ENCODE peak calls at places on chromosomes 4 and X, in four cellular contexts. F is GM12878, I is HFF-Myc, M is mucosa of descending colon. A is an unnamed sample.

GRCh38 chr4:3684546-3684945 is 81.6 kb upstream of the ADRA2C start:
- DNase-seq in I (no peak), F (no peak), M (peak; percentile 18), A (no peak)

GRCh38 chrX:41333994-41334865 is at the start of gene DDX3X:
- DNase-seq in M (peak; percentile 95), F (peak; percentile 44), I (peak; percentile 50), A (peak; percentile 85)

GRCh38 chr4:173039617-173040176 is 128.9 kb upstream of the GALNT7 start:
- DNase-seq in F (no peak), I (no peak), M (no peak), A (no peak)

GRCh38 chr4:85867281-85867680 is 392.3 kb downstream of the ARHGAP24 start:
- DNase-seq in I (no peak), M (no peak), F (no peak), A (no peak)

GRCh38 chr4:1945492-1945891 is 63.3 kb downstream of the NELFA start:
- DNase-seq in I (no peak), F (no peak), M (no peak), A (no peak)

GRCh38 chr4:114193625-114194399 is 214.4 kb upstream of the ARSJ start:
- DNase-seq in I (no peak), F (no peak), M (no peak), A (no peak)

GRCh38 chrX:646796-647195 is 16.2 kb downstream of the SHOX start:
- DNase-seq in F (no peak), I (no peak), M (no peak), A (no peak)

GRCh38 chr4:8308856-8309771 is 39.6 kb downstream of the HTRA3 start:
- DNase-seq in M (no peak), F (no peak), I (no peak), A (no peak)

GRCh38 chrX:153723351-153724251 is 586 bp downstream of the BCAP31 start:
- DNase-seq in F (no peak), M (peak; percentile 72), I (no peak), A (peak; percentile 73)

GRCh38 chrX:51825432-51825831 is 68.0 kb upstream of the MAGED1 start:
- DNase-seq in I (no peak), F (no peak), M (no peak), A (no peak)

GRCh38 chr4:129899849-129900248 is 803.9 kb downstream of the C4orf33 start:
- DNase-seq in F (no peak), M (no peak), I (no peak), A (no peak)

GRCh38 chrX:112043997-112044396 is 38.6 kb downstream of the TRPC5 start:
- DNase-seq in I (no peak), F (no peak), M (no peak), A (no peak)

GRCh38 chrX:118049713-118050112 is 66.9 kb downstream of the KLHL13 start:
- DNase-seq in F (no peak), M (no peak), I (no peak), A (no peak)

DNA sequence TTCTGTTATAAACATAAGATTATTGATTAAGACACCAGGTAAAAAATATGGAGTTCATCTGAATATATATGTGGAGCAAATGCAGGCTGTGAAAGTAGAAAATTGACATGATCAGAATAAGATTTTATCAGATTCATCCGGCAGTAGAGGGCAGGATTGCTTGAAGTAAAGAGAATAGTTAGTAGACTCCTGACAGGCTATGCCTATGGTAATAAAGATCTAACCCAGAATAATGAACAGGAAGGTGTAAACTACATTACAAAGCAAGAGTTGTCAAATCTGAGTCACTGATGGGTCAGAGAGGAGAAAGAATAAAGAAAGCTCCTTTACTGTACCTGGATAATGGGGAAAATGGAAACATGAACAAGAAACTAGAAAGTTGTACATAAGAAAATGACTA is 20.8 kb upstream of the TMEM184C start:
- DNase-seq in M (no peak), F (no peak), I (no peak), A (no peak)
- TF ChIP-seq CTCF in M (no peak), F (peak; percentile 41), I (peak; percentile 8), A (no peak)

DNA sequence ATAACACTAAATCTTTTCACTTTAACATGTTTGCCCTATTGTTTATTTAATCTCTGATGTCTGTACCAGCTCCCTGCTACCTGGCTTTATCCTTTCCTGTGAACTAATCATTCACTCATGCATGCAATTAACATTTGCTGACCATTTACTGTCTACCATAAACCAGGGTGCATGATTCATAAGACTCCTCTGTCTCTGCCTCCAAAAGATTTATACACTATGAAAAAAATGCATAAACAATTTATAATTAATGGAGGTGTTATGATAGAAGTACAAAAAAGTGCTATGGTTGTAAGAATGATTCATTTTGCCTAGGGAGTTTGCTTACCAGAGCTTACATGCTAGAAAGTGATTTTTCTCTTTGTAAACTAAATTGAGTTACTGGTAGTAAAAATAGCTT is 24.4 kb upstream of the CPEB2 start:
- DNase-seq in F (no peak), M (no peak), I (no peak), A (no peak)
- TF ChIP-seq CTCF in F (no peak), M (no peak), I (no peak), A (no peak)

DNA sequence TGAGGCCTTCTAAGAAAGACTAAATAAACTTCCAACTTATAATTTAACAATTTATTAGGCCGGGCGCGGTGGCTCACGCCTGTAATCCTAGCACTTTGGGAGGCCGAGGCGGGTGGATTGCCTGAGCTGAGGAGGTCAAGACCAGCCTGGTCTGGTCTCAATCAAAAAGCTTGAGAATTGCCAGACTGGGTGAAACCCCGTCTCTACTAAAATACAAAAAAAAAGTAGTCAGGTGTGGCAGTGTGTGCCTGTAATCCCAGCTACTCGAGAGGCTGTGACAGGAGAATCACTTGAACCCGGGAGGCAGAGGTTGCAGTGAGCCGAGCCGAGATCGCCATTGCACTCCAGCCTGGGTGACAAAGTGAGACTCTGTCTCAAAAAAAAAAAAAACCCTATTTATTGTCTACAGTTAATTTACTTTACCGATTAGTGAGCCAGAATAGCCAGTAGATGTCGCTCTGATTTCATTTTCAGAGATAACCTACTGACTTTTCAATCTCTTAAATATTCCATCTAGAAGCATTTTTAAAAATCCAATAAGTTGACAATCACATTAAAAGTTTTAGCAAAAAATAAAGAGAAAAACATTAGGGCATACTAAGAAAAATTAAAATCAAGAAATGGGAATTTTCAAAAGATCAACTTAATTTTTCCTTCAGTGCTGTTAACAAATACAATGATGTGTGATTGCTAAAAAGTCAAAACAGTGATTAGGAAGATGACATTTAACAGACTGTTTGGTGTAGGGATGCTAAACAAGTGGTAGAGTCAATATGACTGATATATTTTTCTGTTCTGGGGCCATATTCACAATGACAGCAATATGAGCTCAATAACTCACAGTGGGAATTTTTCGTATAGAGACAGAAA is 4.3 kb upstream of the SHROOM3 start:
- DNase-seq in M (no peak), I (peak; percentile 37), F (no peak), A (no peak)
- TF ChIP-seq CTCF in M (no peak), I (peak; percentile 52), F (peak; percentile 53), A (peak; percentile 78)

GRCh38 chr4:37780444-37781133 is 45.9 kb upstream of the PGM2 start:
- DNase-seq in F (no peak), I (no peak), M (no peak), A (peak; percentile 58)
- TF ChIP-seq CTCF in F (peak; percentile 20), I (no peak), M (no peak), A (no peak)

GRCh38 chr4:56505269-56506109 is at the start of gene ARL9:
- DNase-seq in F (no peak), M (peak; percentile 69), I (peak; percentile 37), A (peak; percentile 65)
- TF ChIP-seq CTCF in F (no peak), M (no peak), I (no peak), A (no peak)

GRCh38 chr4:110589297-110589696 is 33.6 kb downstream of the PITX2 start:
- DNase-seq in I (no peak), M (no peak), F (no peak), A (no peak)

GRCh38 chr4:110587666-110588285 is 35.1 kb downstream of the PITX2 start:
- DNase-seq in M (no peak), I (no peak), F (no peak), A (no peak)

GRCh38 chr4:110586137-110586850 is 36.6 kb downstream of the PITX2 start:
- DNase-seq in M (no peak), I (peak; percentile 19), F (no peak), A (no peak)
- TF ChIP-seq CTCF in M (no peak), I (peak; percentile 50), F (peak; percentile 26), A (no peak)

GRCh38 chr4:146041139-146042004 is 102.7 kb upstream of the ZNF827 start:
- DNase-seq in M (no peak), F (no peak), I (no peak), A (no peak)

GRCh38 chr4:146040623-146041022 is 102.0 kb upstream of the ZNF827 start:
- DNase-seq in M (no peak), I (no peak), F (no peak), A (no peak)
- TF ChIP-seq CTCF in M (no peak), I (no peak), F (no peak), A (no peak)

GRCh38 chrX:18981124-18981807 is 2.6 kb downstream of the PHKA2 start:
- DNase-seq in F (no peak), I (no peak), M (no peak), A (no peak)

GRCh38 chrX:18983711-18984380 is at the start of gene PHKA2:
- DNase-seq in I (no peak), F (no peak), M (peak; percentile 66), A (peak; percentile 41)

GRCh38 chrX:18985186-18985435 is 1.2 kb upstream of the PHKA2 start:
- DNase-seq in M (no peak), F (peak; percentile 15), I (no peak), A (no peak)

GRCh38 chrX:18984381-18985185 is 669 bp upstream of the PHKA2 start:
- DNase-seq in I (no peak), M (peak; percentile 91), F (peak; percentile 23), A (peak; percentile 87)
- TF ChIP-seq CTCF in I (peak; percentile 33), M (peak; percentile 30), F (no peak), A (peak; percentile 40)

GRCh38 chr4:37970702-37971101 is 10.5 kb downstream of the PTTG2 start:
- DNase-seq in M (peak; percentile 84), I (no peak), F (no peak), A (peak; percentile 80)
- TF ChIP-seq CTCF in M (peak; percentile 79), I (peak; percentile 59), F (peak; percentile 15), A (peak; percentile 49)

A was measured in activated CD8-positive, alpha-beta T cell treated with anti-CD3 and anti-CD28 coated beads for 36 hours.